ENCODE peak calls at places on chromosome 9, in four cellular contexts. One of them, this sample, is unnamed.

GRCh38 chr9:133115604-133116345 is 5.3 kb downstream of the RALGDS start:
- DNase-seq in prostate gland: no peak
- DNase-seq in HCT116: no peak
- DNase-seq in suprapubic skin: no peak
- DNase-seq in this sample: no peak

GRCh38 chr9:69421908-69422801 is 97.1 kb downstream of the ENTREP1 start:
- DNase-seq in suprapubic skin: no peak
- DNase-seq in prostate gland: peak; percentile 58
- DNase-seq in HCT116: peak; percentile 47
- DNase-seq in this sample: peak; percentile 39

GRCh38 chr9:93303258-93303771 is 119.4 kb downstream of the WNK2 start:
- DNase-seq in HCT116: no peak
- DNase-seq in suprapubic skin: peak; percentile 59
- DNase-seq in prostate gland: no peak
- DNase-seq in this sample: no peak

GRCh38 chr9:98837516-98837915 is 30.0 kb downstream of the GALNT12 start:
- DNase-seq in HCT116: no peak
- DNase-seq in prostate gland: no peak
- DNase-seq in suprapubic skin: no peak
- DNase-seq in this sample: no peak

GRCh38 chr9:137178201-137178938 is 6.5 kb upstream of the TMEM210 start:
- DNase-seq in prostate gland: no peak
- DNase-seq in HCT116: no peak
- DNase-seq in suprapubic skin: no peak
- DNase-seq in this sample: peak; percentile 67

GRCh38 chr9:111661802-111662491 is 542 bp downstream of the GNG10 start:
- DNase-seq in suprapubic skin: peak; percentile 81
- DNase-seq in prostate gland: peak; percentile 8
- DNase-seq in HCT116: no peak
- DNase-seq in this sample: peak; percentile 37

GRCh38 chr9:93203713-93204469 is 20.0 kb downstream of the WNK2 start:
- DNase-seq in suprapubic skin: no peak
- DNase-seq in prostate gland: no peak
- DNase-seq in HCT116: no peak
- DNase-seq in this sample: no peak

GRCh38 chr9:109733690-109734089 is 46.3 kb upstream of the PALM2AKAP2 start:
- DNase-seq in suprapubic skin: no peak
- DNase-seq in prostate gland: no peak
- DNase-seq in HCT116: no peak
- DNase-seq in this sample: no peak

GRCh38 chr9:136133959-136134484 is 15.3 kb upstream of the TMEM250 start:
- DNase-seq in suprapubic skin: no peak
- DNase-seq in prostate gland: no peak
- DNase-seq in HCT116: no peak
- DNase-seq in this sample: no peak

GRCh38 chr9:128550770-128551651 is 1.4 kb upstream of the SPTAN1 start:
- DNase-seq in suprapubic skin: no peak
- DNase-seq in HCT116: no peak
- DNase-seq in prostate gland: no peak
- DNase-seq in this sample: no peak

GRCh38 chr9:77712533-77713130 is 64.5 kb upstream of the GNA14 start:
- DNase-seq in suprapubic skin: no peak
- DNase-seq in prostate gland: no peak
- DNase-seq in HCT116: no peak
- DNase-seq in this sample: no peak

GRCh38 chr9:116287721-116288120 is 134.1 kb downstream of the PAPPA start:
- DNase-seq in prostate gland: no peak
- DNase-seq in suprapubic skin: no peak
- DNase-seq in HCT116: no peak
- DNase-seq in this sample: no peak

GRCh38 chr9:84411647-84412267 is 71.2 kb upstream of the SLC28A3 start:
- DNase-seq in HCT116: no peak
- DNase-seq in prostate gland: peak; percentile 19
- DNase-seq in suprapubic skin: no peak
- DNase-seq in this sample: no peak

GRCh38 chr9:118635416-118635815 is 733.8 kb downstream of the BRINP1 start:
- DNase-seq in HCT116: no peak
- DNase-seq in prostate gland: no peak
- DNase-seq in suprapubic skin: no peak
- DNase-seq in this sample: no peak

GRCh38 chr9:17509698-17510097 is 69.2 kb upstream of the SH3GL2 start:
- DNase-seq in prostate gland: no peak
- DNase-seq in suprapubic skin: no peak
- DNase-seq in HCT116: no peak
- DNase-seq in this sample: no peak

GRCh38 chr9:91177661-91178280 is 183.9 kb downstream of the AUH start:
- DNase-seq in HCT116: no peak
- DNase-seq in suprapubic skin: peak; percentile 78
- DNase-seq in prostate gland: peak; percentile 79
- DNase-seq in this sample: peak; percentile 44

GRCh38 chr9:130137870-130138653 is 34.1 kb upstream of the NCS1 start:
- DNase-seq in HCT116: no peak
- DNase-seq in suprapubic skin: no peak
- DNase-seq in prostate gland: no peak
- DNase-seq in this sample: no peak

GRCh38 chr9:83934569-83935275 is 13.5 kb upstream of the KIF27 start:
- DNase-seq in prostate gland: peak; percentile 62
- DNase-seq in HCT116: no peak
- DNase-seq in suprapubic skin: no peak
- DNase-seq in this sample: no peak

GRCh38 chr9:73869261-73869660 is 627.9 kb upstream of the RORB start:
- DNase-seq in prostate gland: no peak
- DNase-seq in HCT116: no peak
- DNase-seq in suprapubic skin: no peak
- DNase-seq in this sample: peak; percentile 20

GRCh38 chr9:130343445-130343918 is 77.9 kb downstream of the HMCN2 start:
- DNase-seq in suprapubic skin: no peak
- DNase-seq in prostate gland: no peak
- DNase-seq in HCT116: no peak
- DNase-seq in this sample: peak; percentile 64

GRCh38 chr9:35834260-35835215 is 5.5 kb downstream of the TMEM8B start:
- DNase-seq in prostate gland: no peak
- DNase-seq in suprapubic skin: no peak
- DNase-seq in HCT116: no peak
- DNase-seq in this sample: no peak

GRCh38 chr9:33791117-33791516 is 4.2 kb upstream of the PRSS3 start:
- DNase-seq in suprapubic skin: no peak
- DNase-seq in prostate gland: no peak
- DNase-seq in HCT116: peak; percentile 48
- DNase-seq in this sample: no peak

GRCh38 chr9:90423661-90424193 is 218.9 kb downstream of the DIRAS2 start:
- DNase-seq in HCT116: no peak
- DNase-seq in prostate gland: no peak
- DNase-seq in suprapubic skin: no peak
- DNase-seq in this sample: no peak

GRCh38 chr9:36100532-36100931 is 36.0 kb upstream of the GLIPR2 start:
- DNase-seq in HCT116: no peak
- DNase-seq in suprapubic skin: no peak
- DNase-seq in prostate gland: no peak
- DNase-seq in this sample: no peak

GRCh38 chr9:121767176-121767769 is 115.8 kb downstream of the DAB2IP start:
- DNase-seq in HCT116: no peak
- DNase-seq in suprapubic skin: no peak
- DNase-seq in prostate gland: no peak
- DNase-seq in this sample: no peak

GRCh38 chr9:8718121-8718725 is 918.6 kb upstream of the DMAC1 start:
- DNase-seq in HCT116: no peak
- DNase-seq in prostate gland: no peak
- DNase-seq in suprapubic skin: no peak
- DNase-seq in this sample: no peak

GRCh38 chr9:72459308-72459707 is 62.1 kb upstream of the TMC1 start:
- DNase-seq in HCT116: no peak
- DNase-seq in suprapubic skin: no peak
- DNase-seq in prostate gland: no peak
- DNase-seq in this sample: no peak

GRCh38 chr9:134811673-134812668 is 68.6 kb upstream of the FCN2 start:
- DNase-seq in suprapubic skin: no peak
- DNase-seq in HCT116: no peak
- DNase-seq in prostate gland: no peak
- DNase-seq in this sample: no peak

GRCh38 chr9:9751996-9752395 is 860.8 kb downstream of the PTPRD start:
- DNase-seq in HCT116: no peak
- DNase-seq in prostate gland: no peak
- DNase-seq in suprapubic skin: no peak
- DNase-seq in this sample: no peak

GRCh38 chr9:137123459-137123819 is 8.9 kb upstream of the DPP7 start:
- DNase-seq in HCT116: no peak
- DNase-seq in suprapubic skin: no peak
- DNase-seq in prostate gland: no peak
- DNase-seq in this sample: no peak

GRCh38 chr9:127971357-127972315 is 9.2 kb downstream of the EEIG1 start:
- DNase-seq in suprapubic skin: no peak
- DNase-seq in prostate gland: no peak
- DNase-seq in HCT116: no peak
- DNase-seq in this sample: peak; percentile 62

GRCh38 chr9:131623655-131624330 is 78.5 kb downstream of the PRRT1B start:
- DNase-seq in HCT116: no peak
- DNase-seq in prostate gland: no peak
- DNase-seq in suprapubic skin: no peak
- DNase-seq in this sample: no peak
- TF ChIP-seq POLR2A in HCT116: no peak
- TF ChIP-seq POLR2A in prostate gland: no peak
- TF ChIP-seq POLR2A in suprapubic skin: no peak
- TF ChIP-seq POLR2A in this sample: no peak

DNA sequence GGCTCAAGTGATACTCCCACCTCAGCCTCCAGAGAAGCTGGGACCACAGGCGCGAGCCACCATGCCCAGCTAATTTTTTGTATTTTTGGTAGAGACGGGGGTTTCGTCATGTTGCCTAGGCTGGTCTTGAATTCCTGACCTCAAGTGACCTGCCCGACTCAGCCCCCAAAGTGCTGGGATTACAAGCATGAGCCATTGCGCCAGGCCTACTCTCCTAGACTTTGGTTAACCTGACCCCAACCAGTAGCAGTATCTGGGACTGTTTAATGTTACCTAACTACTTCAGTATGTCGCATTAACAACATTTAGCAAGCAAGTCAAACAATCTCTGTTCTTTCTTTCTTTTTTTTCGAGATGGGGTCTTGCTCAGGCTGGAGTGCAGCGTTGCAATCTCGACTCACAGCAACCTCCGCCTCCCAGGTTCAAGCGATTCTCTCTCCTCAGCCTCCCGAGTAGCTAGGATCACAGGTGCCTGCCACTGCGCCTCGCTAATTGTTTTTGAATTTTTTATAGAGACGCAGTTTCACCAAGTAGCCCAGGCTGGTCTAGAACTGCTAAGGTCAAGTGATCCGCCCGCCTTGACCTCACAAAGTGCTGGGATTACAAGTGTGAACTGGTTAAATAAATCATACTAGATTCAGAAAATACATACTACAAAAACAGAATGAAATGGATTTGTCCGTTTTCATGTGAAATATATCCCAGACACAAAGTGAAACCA is 2.0 kb downstream of the AK3 start:
- DNase-seq in suprapubic skin: no peak
- DNase-seq in HCT116: no peak
- DNase-seq in prostate gland: no peak
- DNase-seq in this sample: no peak
- H3K27ac ChIP-seq in suprapubic skin: no peak overlapping the region
- H3K27ac ChIP-seq in HCT116: peak overlapping the region; percentile 84
- H3K27ac ChIP-seq in prostate gland: peak overlapping the region; percentile 93
- H3K27ac ChIP-seq in this sample: peak overlapping the region; percentile 97

DNA sequence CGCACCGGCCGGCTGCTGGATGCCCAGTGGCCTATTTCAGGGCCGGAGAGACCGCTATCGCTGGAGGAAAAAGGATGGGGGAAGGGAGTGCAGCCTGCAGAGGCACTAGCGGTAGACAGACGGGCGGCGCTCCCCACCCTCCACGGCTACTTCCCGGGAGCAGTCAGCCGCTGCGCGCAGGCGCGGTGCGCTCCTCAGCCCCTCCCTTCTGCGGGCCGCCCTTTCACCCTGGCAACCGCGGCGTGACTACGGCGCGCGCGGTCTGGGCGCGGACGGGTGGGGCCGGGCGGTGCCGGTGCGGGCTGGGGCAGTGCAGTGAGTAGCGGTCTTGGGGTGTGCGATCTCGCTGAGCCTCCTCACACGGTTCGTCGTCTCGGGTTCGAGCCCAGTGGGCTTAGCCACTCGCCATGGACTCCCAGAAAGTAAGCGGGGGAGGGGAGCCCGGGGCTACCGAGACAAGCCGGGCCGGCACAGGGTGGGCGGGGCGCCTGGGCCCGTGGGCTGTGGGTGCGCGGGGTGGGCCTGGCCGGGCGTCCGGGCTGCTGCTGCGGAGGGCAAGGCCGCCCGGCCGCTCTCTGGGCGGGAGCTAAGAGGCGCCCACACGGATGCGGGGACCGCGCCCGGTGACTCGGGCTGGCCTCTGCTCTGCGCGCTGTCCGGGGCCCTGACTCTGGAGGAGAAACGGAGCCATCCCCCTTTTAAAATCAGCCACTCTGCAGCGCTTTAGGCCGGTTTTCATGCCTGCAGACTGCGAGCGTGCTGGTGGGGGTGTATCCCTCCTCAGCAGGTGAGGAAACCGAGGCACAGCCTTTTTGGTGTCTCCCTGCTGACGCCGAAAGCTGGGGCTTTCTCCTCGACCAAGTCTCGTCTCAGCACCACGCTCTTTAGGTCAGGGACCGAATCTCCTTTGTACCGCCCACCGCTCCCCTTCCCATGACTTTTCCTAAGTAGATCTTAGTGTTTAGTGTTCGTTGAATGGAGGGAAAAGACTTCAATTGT is at the start of gene FSD1L:
- DNase-seq in suprapubic skin: peak; percentile 93
- DNase-seq in prostate gland: peak; percentile 86
- DNase-seq in HCT116: peak; percentile 81
- DNase-seq in this sample: peak; percentile 95
- TF ChIP-seq POLR2A in suprapubic skin: no peak
- TF ChIP-seq POLR2A in prostate gland: no peak
- TF ChIP-seq POLR2A in HCT116: peak; percentile 61
- TF ChIP-seq POLR2A in this sample: peak; percentile 24

GRCh38 chr9:87527211-87527916 is 29.7 kb downstream of the DAPK1 start:
- DNase-seq in HCT116: no peak
- DNase-seq in prostate gland: no peak
- DNase-seq in suprapubic skin: no peak
- DNase-seq in this sample: no peak

GRCh38 chr9:87531370-87532295 is 34.0 kb downstream of the DAPK1 start:
- DNase-seq in suprapubic skin: no peak
- DNase-seq in prostate gland: no peak
- DNase-seq in HCT116: no peak
- DNase-seq in this sample: no peak

GRCh38 chr9:87529666-87530065 is 32.0 kb downstream of the DAPK1 start:
- DNase-seq in prostate gland: no peak
- DNase-seq in HCT116: no peak
- DNase-seq in suprapubic skin: no peak
- DNase-seq in this sample: no peak

GRCh38 chr9:87530716-87531115 is 33.0 kb downstream of the DAPK1 start:
- DNase-seq in prostate gland: no peak
- DNase-seq in HCT116: no peak
- DNase-seq in suprapubic skin: no peak
- DNase-seq in this sample: no peak

DNA sequence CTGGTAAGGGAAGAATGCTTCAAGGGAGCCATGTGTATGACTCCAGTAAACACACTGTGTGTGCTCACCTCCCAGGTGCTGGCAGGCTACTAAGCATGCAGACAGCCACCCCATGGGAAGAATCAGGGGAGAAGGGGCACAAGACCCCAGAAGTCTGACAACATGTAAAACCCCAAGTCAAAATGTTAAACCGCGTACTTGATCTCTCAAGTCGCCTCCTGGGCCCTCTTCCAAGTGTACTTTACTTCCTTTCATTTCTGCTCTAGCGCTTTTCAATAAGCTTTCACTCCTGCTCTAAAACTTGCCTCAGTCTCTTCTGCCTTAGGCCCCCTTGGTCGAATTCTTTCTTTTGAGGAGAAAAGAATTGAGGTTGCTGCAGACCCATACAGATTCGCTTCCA is 31.3 kb downstream of the DAPK1 start:
- DNase-seq in prostate gland: no peak
- DNase-seq in HCT116: no peak
- DNase-seq in suprapubic skin: no peak
- DNase-seq in this sample: no peak
- H3K27ac ChIP-seq in prostate gland: no peak overlapping the region
- H3K27ac ChIP-seq in HCT116: no peak overlapping the region
- H3K27ac ChIP-seq in suprapubic skin: no peak overlapping the region
- H3K27ac ChIP-seq in this sample: no peak overlapping the region